ENCODE peak calls at places on chromosome 3, in eight cellular contexts. One of them, this sample, is unnamed. For H3K4me1, the result is how much of the 10 kb centered on the place peaks cover.

GRCh38 chr3:134905647-134905935 is 110.5 kb downstream of the EPHB1 start:
- DNase-seq in thyroid gland: no peak
- DNase-seq in Peyer's patch: no peak
- DNase-seq in transverse colon: no peak
- DNase-seq in OCI-LY7: no peak
- DNase-seq in endothelial cell of umbilical vein: no peak
- DNase-seq in adipocyte: no peak
- DNase-seq in fibroblast of lung: no peak
- DNase-seq in this sample: no peak

GRCh38 chr3:141051641-141052569 is 758 bp downstream of the SPSB4 start:
- DNase-seq in fibroblast of lung: peak
- DNase-seq in endothelial cell of umbilical vein: no peak
- DNase-seq in OCI-LY7: no peak
- DNase-seq in transverse colon: no peak
- DNase-seq in adipocyte: no peak
- DNase-seq in Peyer's patch: no peak
- DNase-seq in thyroid gland: no peak
- DNase-seq in this sample: no peak

GRCh38 chr3:188693435-188693834 is 478.3 kb upstream of the TPRG1 start:
- DNase-seq in OCI-LY7: peak
- DNase-seq in adipocyte: no peak
- DNase-seq in Peyer's patch: no peak
- DNase-seq in endothelial cell of umbilical vein: no peak
- DNase-seq in thyroid gland: no peak
- DNase-seq in transverse colon: no peak
- DNase-seq in fibroblast of lung: no peak
- DNase-seq in this sample: no peak

GRCh38 chr3:95028688-95029087 is 965.8 kb downstream of the NSUN3 start:
- DNase-seq in OCI-LY7: no peak
- DNase-seq in Peyer's patch: no peak
- DNase-seq in transverse colon: no peak
- DNase-seq in adipocyte: no peak
- DNase-seq in fibroblast of lung: no peak
- DNase-seq in endothelial cell of umbilical vein: no peak
- DNase-seq in thyroid gland: no peak
- DNase-seq in this sample: no peak

GRCh38 chr3:12948371-12948770 is 107.0 kb upstream of the RPL32 start:
- DNase-seq in fibroblast of lung: no peak
- DNase-seq in Peyer's patch: no peak
- DNase-seq in thyroid gland: no peak
- DNase-seq in OCI-LY7: no peak
- DNase-seq in transverse colon: no peak
- DNase-seq in adipocyte: peak
- DNase-seq in endothelial cell of umbilical vein: no peak
- DNase-seq in this sample: peak

GRCh38 chr3:74613060-74613459 is 1.4 kb downstream of the CNTN3 start:
- DNase-seq in thyroid gland: no peak
- DNase-seq in OCI-LY7: no peak
- DNase-seq in Peyer's patch: no peak
- DNase-seq in transverse colon: no peak
- DNase-seq in adipocyte: no peak
- DNase-seq in fibroblast of lung: no peak
- DNase-seq in endothelial cell of umbilical vein: no peak
- DNase-seq in this sample: no peak

GRCh38 chr3:46896386-46896785 is 18.9 kb downstream of the PTH1R start:
- DNase-seq in adipocyte: no peak
- DNase-seq in Peyer's patch: no peak
- DNase-seq in transverse colon: no peak
- DNase-seq in thyroid gland: no peak
- DNase-seq in OCI-LY7: no peak
- DNase-seq in fibroblast of lung: no peak
- DNase-seq in endothelial cell of umbilical vein: no peak
- DNase-seq in this sample: peak

GRCh38 chr3:185657211-185657610 is 71.1 kb downstream of the SENP2 start:
- DNase-seq in Peyer's patch: no peak
- DNase-seq in OCI-LY7: no peak
- DNase-seq in thyroid gland: no peak
- DNase-seq in adipocyte: no peak
- DNase-seq in endothelial cell of umbilical vein: no peak
- DNase-seq in fibroblast of lung: no peak
- DNase-seq in transverse colon: no peak
- DNase-seq in this sample: no peak

GRCh38 chr3:179321585-179322322 is 1.1 kb upstream of the ZNF639 start:
- DNase-seq in Peyer's patch: peak
- DNase-seq in fibroblast of lung: peak
- DNase-seq in transverse colon: peak
- DNase-seq in OCI-LY7: peak
- DNase-seq in endothelial cell of umbilical vein: peak
- DNase-seq in thyroid gland: no peak
- DNase-seq in adipocyte: peak
- DNase-seq in this sample: no peak

GRCh38 chr3:32593903-32594525 is 23.4 kb upstream of the DYNC1LI1 start:
- DNase-seq in fibroblast of lung: peak
- DNase-seq in transverse colon: no peak
- DNase-seq in OCI-LY7: no peak
- DNase-seq in adipocyte: peak
- DNase-seq in thyroid gland: peak
- DNase-seq in Peyer's patch: no peak
- DNase-seq in endothelial cell of umbilical vein: no peak
- DNase-seq in this sample: no peak

GRCh38 chr3:184169896-184170875 is 4.5 kb upstream of the AP2M1 start:
- DNase-seq in adipocyte: no peak
- DNase-seq in thyroid gland: no peak
- DNase-seq in Peyer's patch: no peak
- DNase-seq in endothelial cell of umbilical vein: no peak
- DNase-seq in fibroblast of lung: no peak
- DNase-seq in transverse colon: no peak
- DNase-seq in OCI-LY7: no peak
- DNase-seq in this sample: no peak

GRCh38 chr3:184166671-184167070 is 8.0 kb upstream of the AP2M1 start:
- DNase-seq in adipocyte: no peak
- DNase-seq in fibroblast of lung: no peak
- DNase-seq in OCI-LY7: no peak
- DNase-seq in transverse colon: no peak
- DNase-seq in Peyer's patch: no peak
- DNase-seq in endothelial cell of umbilical vein: no peak
- DNase-seq in thyroid gland: no peak
- DNase-seq in this sample: no peak

GRCh38 chr3:184165548-184165947 is 9.1 kb upstream of the AP2M1 start:
- DNase-seq in transverse colon: no peak
- DNase-seq in OCI-LY7: no peak
- DNase-seq in thyroid gland: no peak
- DNase-seq in endothelial cell of umbilical vein: no peak
- DNase-seq in Peyer's patch: no peak
- DNase-seq in adipocyte: no peak
- DNase-seq in fibroblast of lung: no peak
- DNase-seq in this sample: no peak

GRCh38 chr3:184167786-184168185 is 6.9 kb upstream of the AP2M1 start:
- DNase-seq in endothelial cell of umbilical vein: no peak
- DNase-seq in thyroid gland: no peak
- DNase-seq in fibroblast of lung: no peak
- DNase-seq in Peyer's patch: no peak
- DNase-seq in OCI-LY7: no peak
- DNase-seq in transverse colon: no peak
- DNase-seq in adipocyte: no peak
- DNase-seq in this sample: no peak

GRCh38 chr3:184168363-184169120 is 6.1 kb upstream of the AP2M1 start:
- DNase-seq in adipocyte: peak
- DNase-seq in transverse colon: no peak
- DNase-seq in thyroid gland: no peak
- DNase-seq in endothelial cell of umbilical vein: no peak
- DNase-seq in Peyer's patch: no peak
- DNase-seq in OCI-LY7: no peak
- DNase-seq in fibroblast of lung: peak
- DNase-seq in this sample: no peak
- H3K4me1 ChIP-seq in adipocyte: under half
- H3K4me1 ChIP-seq in transverse colon: under half
- H3K4me1 ChIP-seq in thyroid gland: under half
- H3K4me1 ChIP-seq in endothelial cell of umbilical vein: under half
- H3K4me1 ChIP-seq in Peyer's patch: under half
- H3K4me1 ChIP-seq in OCI-LY7: under half
- H3K4me1 ChIP-seq in fibroblast of lung: under half
- H3K4me1 ChIP-seq in this sample: under half

DNA sequence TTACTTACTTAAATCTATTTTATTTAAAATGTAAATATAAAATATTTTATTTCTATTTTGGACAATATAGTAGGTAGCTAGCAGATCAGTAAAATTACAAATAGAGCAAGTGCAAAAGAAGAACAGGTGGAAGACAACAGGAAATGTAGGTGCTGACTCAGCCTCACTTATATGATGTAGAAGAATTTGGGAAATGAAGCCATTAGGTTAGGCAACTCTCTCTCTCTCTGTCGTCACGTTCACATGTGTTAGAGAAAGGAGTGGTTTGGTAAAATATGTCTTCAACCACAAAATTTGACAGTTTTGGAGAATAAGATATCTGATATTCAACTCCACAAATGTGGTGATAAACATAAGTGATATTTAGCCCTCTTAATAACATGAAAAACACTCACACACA is 532.5 kb upstream of the KCNMB2 start:
- DNase-seq in Peyer's patch: no peak
- DNase-seq in OCI-LY7: no peak
- DNase-seq in fibroblast of lung: peak
- DNase-seq in transverse colon: no peak
- DNase-seq in endothelial cell of umbilical vein: no peak
- DNase-seq in adipocyte: no peak
- DNase-seq in thyroid gland: no peak
- DNase-seq in this sample: no peak
- H3K4me1 ChIP-seq in Peyer's patch: under half
- H3K4me1 ChIP-seq in OCI-LY7: under half
- H3K4me1 ChIP-seq in fibroblast of lung: under half
- H3K4me1 ChIP-seq in transverse colon: under half
- H3K4me1 ChIP-seq in endothelial cell of umbilical vein: under half
- H3K4me1 ChIP-seq in adipocyte: under half
- H3K4me1 ChIP-seq in thyroid gland: under half
- H3K4me1 ChIP-seq in this sample: under half

DNA sequence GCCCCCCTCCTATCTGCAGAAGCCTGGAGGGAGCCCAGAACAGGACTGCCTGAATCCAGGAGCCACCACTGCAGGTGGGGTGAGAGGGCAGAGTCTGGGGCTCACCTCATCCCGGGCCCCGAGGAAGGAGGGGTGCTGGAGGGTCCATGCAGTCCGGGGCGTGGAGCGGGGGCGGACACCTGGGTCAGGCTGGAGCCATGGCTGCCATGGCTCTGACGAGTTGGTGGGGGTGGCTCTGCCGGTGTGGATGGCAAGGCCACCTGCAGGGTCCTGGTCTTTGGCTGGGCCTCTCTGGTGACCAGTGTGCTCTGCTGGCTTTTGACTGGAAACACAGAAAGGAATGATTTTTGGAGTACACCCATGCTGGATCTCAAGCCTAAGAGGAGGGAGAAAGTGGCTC is 47.4 kb downstream of the DZIP1L start:
- DNase-seq in OCI-LY7: no peak
- DNase-seq in adipocyte: no peak
- DNase-seq in endothelial cell of umbilical vein: no peak
- DNase-seq in fibroblast of lung: no peak
- DNase-seq in transverse colon: no peak
- DNase-seq in thyroid gland: no peak
- DNase-seq in Peyer's patch: no peak
- DNase-seq in this sample: no peak
- H3K4me1 ChIP-seq in OCI-LY7: under half
- H3K4me1 ChIP-seq in adipocyte: under half
- H3K4me1 ChIP-seq in endothelial cell of umbilical vein: under half
- H3K4me1 ChIP-seq in fibroblast of lung: under half
- H3K4me1 ChIP-seq in transverse colon: under half
- H3K4me1 ChIP-seq in thyroid gland: under half
- H3K4me1 ChIP-seq in Peyer's patch: under half
- H3K4me1 ChIP-seq in this sample: under half

GRCh38 chr3:136751259-136752045 is 726 bp downstream of the STAG1 start:
- DNase-seq in OCI-LY7: peak
- DNase-seq in thyroid gland: peak
- DNase-seq in transverse colon: peak
- DNase-seq in Peyer's patch: peak
- DNase-seq in endothelial cell of umbilical vein: peak
- DNase-seq in adipocyte: peak
- DNase-seq in fibroblast of lung: peak
- DNase-seq in this sample: peak
- H3K4me1 ChIP-seq in OCI-LY7: under half
- H3K4me1 ChIP-seq in thyroid gland: under half
- H3K4me1 ChIP-seq in transverse colon: under half
- H3K4me1 ChIP-seq in Peyer's patch: under half
- H3K4me1 ChIP-seq in endothelial cell of umbilical vein: under half
- H3K4me1 ChIP-seq in adipocyte: under half
- H3K4me1 ChIP-seq in fibroblast of lung: under half
- H3K4me1 ChIP-seq in this sample: under half

DNA sequence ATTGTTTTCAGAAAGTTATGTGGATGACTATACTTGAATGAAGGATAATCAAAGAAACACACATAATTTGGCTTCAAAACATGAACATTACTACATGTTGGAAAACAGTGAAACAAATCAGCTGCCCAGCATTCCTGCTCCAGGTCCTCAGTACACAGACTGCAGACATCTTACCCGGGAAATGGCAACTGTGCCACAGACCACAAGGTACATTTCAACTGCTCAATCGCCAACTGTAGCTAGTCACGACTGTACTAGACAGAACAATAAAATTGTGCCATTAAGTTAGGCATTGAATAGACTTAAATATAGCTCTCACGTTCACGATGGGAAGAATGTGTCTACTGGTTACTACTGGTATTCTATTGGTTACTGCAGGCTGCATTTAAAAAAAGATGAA is 5.0 kb downstream of the NAA50 start:
- DNase-seq in OCI-LY7: no peak
- DNase-seq in adipocyte: no peak
- DNase-seq in thyroid gland: no peak
- DNase-seq in Peyer's patch: no peak
- DNase-seq in endothelial cell of umbilical vein: no peak
- DNase-seq in transverse colon: no peak
- DNase-seq in fibroblast of lung: no peak
- DNase-seq in this sample: no peak
- H3K4me1 ChIP-seq in OCI-LY7: half or more
- H3K4me1 ChIP-seq in adipocyte: half or more
- H3K4me1 ChIP-seq in thyroid gland: under half
- H3K4me1 ChIP-seq in Peyer's patch: under half
- H3K4me1 ChIP-seq in endothelial cell of umbilical vein: under half
- H3K4me1 ChIP-seq in transverse colon: half or more
- H3K4me1 ChIP-seq in fibroblast of lung: under half
- H3K4me1 ChIP-seq in this sample: under half

DNA sequence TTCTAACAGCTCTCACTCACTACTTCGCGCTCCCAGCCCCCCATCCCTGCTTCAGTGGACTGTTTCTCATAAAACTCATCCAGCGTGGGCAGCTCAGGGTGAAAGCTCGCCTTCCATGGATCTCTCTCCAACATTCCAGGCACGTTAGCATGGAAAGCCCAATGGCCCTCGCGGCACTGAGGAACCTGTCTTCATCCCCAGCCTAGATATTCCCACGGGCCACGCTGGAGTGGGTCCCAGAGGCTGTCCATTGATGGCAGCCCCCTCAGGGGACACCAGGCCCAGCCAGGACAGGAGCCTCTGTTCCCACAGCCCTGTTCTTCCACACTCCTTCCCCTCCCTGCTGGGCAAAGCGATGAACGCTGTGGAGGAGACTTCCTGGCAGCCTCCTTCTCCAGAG is 121.1 kb downstream of the SEC22A start:
- DNase-seq in transverse colon: no peak
- DNase-seq in Peyer's patch: no peak
- DNase-seq in thyroid gland: no peak
- DNase-seq in adipocyte: no peak
- DNase-seq in fibroblast of lung: no peak
- DNase-seq in endothelial cell of umbilical vein: no peak
- DNase-seq in OCI-LY7: no peak
- DNase-seq in this sample: no peak
- H3K4me1 ChIP-seq in transverse colon: under half
- H3K4me1 ChIP-seq in Peyer's patch: under half
- H3K4me1 ChIP-seq in thyroid gland: under half
- H3K4me1 ChIP-seq in adipocyte: under half
- H3K4me1 ChIP-seq in fibroblast of lung: under half
- H3K4me1 ChIP-seq in endothelial cell of umbilical vein: under half
- H3K4me1 ChIP-seq in OCI-LY7: under half
- H3K4me1 ChIP-seq in this sample: under half

This sample was measured in left lung.